ENCODE peak calls at places on chromosomes 5 and 9, in seven cellular contexts. D, G, K, E, M, P and Q are unnamed samples.

GRCh38 chr5:33817301-33817700 is 74.5 kb downstream of the ADAMTS12 start:
- DNase-seq in D (no peak), G (no peak), K (no peak), E (no peak), M (no peak), P (no peak), Q (no peak)

GRCh38 chr5:74848553-74849025 is 17.6 kb downstream of the FAM169A start:
- DNase-seq in D (no peak), G (no peak), K (no peak), E (no peak), M (no peak), P (no peak), Q (no peak)

GRCh38 chr5:176394881-176395675 is 6.5 kb downstream of the HIGD2A start:
- DNase-seq in D (no peak), G (no peak), K (no peak), E (no peak), M (peak; percentile 67), P (no peak), Q (no peak)

GRCh38 chr5:126633552-126633951 is 32.8 kb downstream of the PHAX start:
- DNase-seq in D (no peak), G (no peak), K (no peak), E (no peak), M (no peak), P (no peak), Q (no peak)

GRCh38 chr9:31347082-31347617 is 1037.3 kb upstream of the ACO1 start:
- DNase-seq in D (no peak), G (no peak), K (no peak), E (no peak), M (no peak), P (no peak), Q (no peak)

GRCh38 chr9:89676281-89676680 is 71.5 kb downstream of the GADD45G start:
- DNase-seq in D (peak; percentile 77), G (no peak), K (no peak), E (peak; percentile 84), M (no peak), P (peak; percentile 78), Q (peak; percentile 56)

GRCh38 chr9:136012651-136013050 is 51.5 kb upstream of the UBAC1 start:
- DNase-seq in D (peak; percentile 41), G (no peak), K (no peak), E (peak; percentile 87), M (peak; percentile 71), P (peak; percentile 75), Q (peak; percentile 67)

GRCh38 chr5:132777209-132778069 is at the start of gene SEPTIN8:
- DNase-seq in D (peak; percentile 59), G (no peak), K (no peak), E (peak; percentile 92), M (peak; percentile 69), P (peak; percentile 82), Q (peak; percentile 90)

GRCh38 chr5:1511651-1512540 is 11.9 kb downstream of the LPCAT1 start:
- DNase-seq in D (peak; percentile 7), G (peak; percentile 75), K (no peak), E (peak; percentile 74), M (peak; percentile 5), P (peak; percentile 60), Q (no peak)

GRCh38 chr5:126680215-126680817 is 79.6 kb downstream of the PHAX start:
- DNase-seq in D (peak; percentile 24), G (no peak), K (no peak), E (no peak), M (no peak), P (no peak), Q (peak; percentile 73)

GRCh38 chr9:89039664-89040063 is 48.4 kb downstream of the S1PR3 start:
- DNase-seq in D (no peak), G (no peak), K (no peak), E (no peak), M (no peak), P (no peak), Q (no peak)

GRCh38 chr5:24905123-24905522 is 260.3 kb upstream of the CDH10 start:
- DNase-seq in D (no peak), G (no peak), K (no peak), E (no peak), M (no peak), P (no peak), Q (no peak)

DNA sequence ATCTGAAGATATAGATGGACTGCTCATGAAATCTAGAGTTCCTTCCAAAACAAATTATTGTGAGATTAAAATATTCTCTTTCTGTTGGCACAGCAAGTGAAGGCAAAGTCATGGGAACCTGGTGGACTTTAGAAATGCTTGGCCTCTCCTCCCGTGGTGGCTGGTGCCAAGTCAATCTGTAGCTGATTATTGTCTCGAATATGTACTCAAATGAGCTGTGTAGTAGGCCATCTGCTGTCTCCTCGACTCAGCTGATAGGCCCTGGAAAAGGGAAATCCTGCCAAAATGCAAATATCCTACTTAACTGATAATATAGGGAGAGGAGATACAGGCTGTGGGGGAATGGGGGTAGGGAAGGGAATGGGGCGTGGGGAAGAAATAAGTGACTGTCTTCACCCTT is 69.4 kb downstream of the DAPK1 start:
- DNase-seq in D (no peak), G (no peak), K (no peak), E (no peak), M (no peak), P (no peak), Q (peak; percentile 74)
- TF ChIP-seq EP300 in D (no peak), G (no peak), K (no peak), E (no peak), M (no peak), P (no peak), Q (no peak)

GRCh38 chr5:139667730-139668063 is 19.5 kb downstream of the CXXC5 start:
- DNase-seq in D (no peak), G (no peak), K (no peak), E (no peak), M (no peak), P (no peak), Q (peak; percentile 59)

GRCh38 chr5:139668924-139669680 is 21.0 kb downstream of the CXXC5 start:
- DNase-seq in D (no peak), G (no peak), K (no peak), E (peak; percentile 47), M (no peak), P (no peak), Q (no peak)

GRCh38 chr5:139667001-139667729 is 19.0 kb downstream of the CXXC5 start:
- DNase-seq in D (no peak), G (no peak), K (no peak), E (no peak), M (no peak), P (no peak), Q (no peak)

GRCh38 chr5:139669681-139670368 is 21.7 kb downstream of the CXXC5 start:
- DNase-seq in D (peak; percentile 63), G (no peak), K (no peak), E (peak; percentile 83), M (peak; percentile 65), P (no peak), Q (peak; percentile 86)

GRCh38 chr5:139668064-139668880 is 20.1 kb downstream of the CXXC5 start:
- DNase-seq in D (no peak), G (no peak), K (no peak), E (peak; percentile 92), M (peak; percentile 63), P (no peak), Q (peak; percentile 91)
- TF ChIP-seq EP300 in D (no peak), G (no peak), K (no peak), E (no peak), M (no peak), P (no peak), Q (no peak)

DNA sequence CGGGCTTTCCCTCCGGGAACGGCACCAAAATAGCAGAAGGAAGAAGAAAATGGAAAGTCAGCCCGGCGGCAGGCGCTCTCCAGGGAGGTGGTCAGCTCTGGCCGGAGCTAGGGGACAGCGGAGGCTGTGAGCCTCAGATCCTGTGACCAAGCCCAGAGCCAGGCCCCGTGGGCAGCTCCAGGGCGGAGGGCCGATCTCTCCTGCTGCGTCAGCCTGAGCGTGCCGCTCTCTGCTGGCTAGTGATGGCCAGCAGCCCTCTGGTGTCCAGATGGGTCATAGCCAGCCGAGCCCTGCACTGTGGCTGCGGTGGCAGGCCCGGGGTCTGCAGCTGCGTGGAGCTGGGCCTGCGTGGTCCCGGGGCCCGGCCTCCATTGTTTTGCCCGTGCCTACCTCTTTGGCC is 16.9 kb upstream of the NRARP start:
- DNase-seq in D (no peak), G (peak; percentile 77), K (no peak), E (peak; percentile 72), M (peak; percentile 23), P (peak; percentile 61), Q (peak; percentile 62)
- TF ChIP-seq EP300 in D (no peak), G (no peak), K (no peak), E (no peak), M (no peak), P (no peak), Q (no peak)

DNA sequence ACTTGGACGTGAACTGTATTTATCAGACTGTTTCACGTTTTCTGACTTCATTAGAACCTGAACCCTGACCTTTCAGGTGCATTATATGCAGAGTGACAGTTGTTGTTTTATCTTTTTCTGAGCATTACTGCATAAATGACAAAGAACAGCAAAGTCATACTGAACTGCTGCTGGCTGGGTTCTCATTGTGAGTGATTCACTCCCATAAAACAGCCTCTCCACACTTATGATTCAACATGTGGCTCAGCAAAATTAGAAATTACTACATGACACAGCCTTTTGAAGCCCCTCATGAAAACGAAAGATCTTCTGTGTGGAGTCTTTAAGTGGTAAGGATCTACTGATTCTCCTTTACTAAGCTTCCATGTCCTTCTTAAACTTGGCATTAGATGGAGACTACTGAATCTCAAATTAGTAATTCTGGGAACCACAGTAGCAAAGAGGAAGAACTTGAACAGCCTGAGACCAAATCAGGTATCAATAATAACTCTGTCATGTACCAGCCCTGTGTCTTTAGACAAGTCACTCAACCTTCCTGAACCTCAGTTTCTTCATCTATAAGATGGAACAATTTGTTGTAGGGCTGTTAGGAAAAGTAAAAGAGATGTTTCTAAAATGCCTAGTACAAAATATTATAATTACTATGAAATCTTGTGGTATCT is 172.3 kb upstream of the GNA14 start:
- DNase-seq in D (no peak), G (no peak), K (no peak), E (no peak), M (no peak), P (no peak), Q (no peak)
- TF ChIP-seq EP300 in D (no peak), G (no peak), K (no peak), E (no peak), M (no peak), P (no peak), Q (no peak)

GRCh38 chr5:120139039-120139438 is 325.1 kb upstream of the PRR16 start:
- DNase-seq in D (no peak), G (no peak), K (no peak), E (no peak), M (no peak), P (no peak), Q (no peak)
- TF ChIP-seq EP300 in D (peak; percentile 46), G (no peak), K (no peak), E (peak; percentile 98), M (peak; percentile 98), P (peak; percentile 79), Q (no peak)

GRCh38 chr9:116940614-116941215 is 253.6 kb downstream of the TRIM32 start:
- DNase-seq in D (no peak), G (no peak), K (no peak), E (no peak), M (no peak), P (no peak), Q (no peak)
- TF ChIP-seq EP300 in D (no peak), G (no peak), K (no peak), E (no peak), M (no peak), P (no peak), Q (no peak)

GRCh38 chr5:134138416-134139376 is 24.2 kb downstream of the TCF7 start:
- DNase-seq in D (no peak), G (peak; percentile 68), K (no peak), E (no peak), M (peak; percentile 10), P (peak; percentile 57), Q (no peak)
- TF ChIP-seq EP300 in D (no peak), G (no peak), K (no peak), E (no peak), M (no peak), P (no peak), Q (no peak)